ENCODE peak calls at places on chromosome 1, in five cellular contexts. E is WERI-Rb-1; C is A172; H is activated T-cell treated with anti-CD3 and anti-CD28 coated beads, Interleukin-2, amount 50 U/mL, for 4 hours; S is stimulated activated CD4-positive, alpha-beta T cell treated with anti-CD3 and anti-CD28 coated beads, Interleukin-12 subunit alpha, Interleukin-12 subunit beta, amount 100 ng/mL, for 4 hours. Q is an unnamed sample.

GRCh38 chr1:25820247-25821111 is 725 bp downstream of the MTFR1L start:
- DNase-seq in E (peak), C (no peak), H (peak), S (peak), Q (peak)

GRCh38 chr1:212487774-212488435 is 55.2 kb downstream of the NENF start:
- DNase-seq in E (no peak), C (no peak), H (no peak), S (no peak), Q (no peak)

GRCh38 chr1:193754732-193755427 is 568.5 kb upstream of the B3GALT2 start:
- DNase-seq in E (peak), C (peak), H (no peak), S (no peak), Q (no peak)

GRCh38 chr1:156859523-156860112 is 701 bp upstream of the INSRR start:
- DNase-seq in E (peak), C (no peak), H (no peak), S (peak), Q (peak)

GRCh38 chr1:84851839-84852238 is 41.2 kb downstream of the LPAR3 start:
- DNase-seq in E (no peak), C (peak), H (no peak), S (no peak), Q (no peak)

GRCh38 chr1:8706995-8707396 is 110.4 kb downstream of the RERE start:
- DNase-seq in E (peak), C (no peak), H (no peak), S (no peak), Q (peak)

GRCh38 chr1:111739984-111740765 is 980 bp upstream of the INKA2 start:
- DNase-seq in E (peak), C (peak), H (no peak), S (no peak), Q (peak)

GRCh38 chr1:75529488-75529887 is 81.4 kb downstream of the SLC44A5 start:
- DNase-seq in E (no peak), C (peak), H (no peak), S (no peak), Q (no peak)

GRCh38 chr1:230113605-230114241 is 46.7 kb downstream of the GALNT2 start:
- DNase-seq in E (no peak), C (peak), H (no peak), S (no peak), Q (no peak)

GRCh38 chr1:41381691-41382530 is 20.7 kb downstream of the FOXO6 start:
- DNase-seq in E (no peak), C (no peak), H (peak), S (no peak), Q (no peak)

GRCh38 chr1:209674957-209675566 is at the start of gene G0S2:
- DNase-seq in E (peak), C (no peak), H (peak), S (peak), Q (no peak)

GRCh38 chr1:246786606-246787238 is 62.5 kb downstream of the SCCPDH start:
- DNase-seq in E (peak), C (no peak), H (no peak), S (no peak), Q (no peak)

GRCh38 chr1:46130144-46130543 is 2.3 kb downstream of the PIK3R3 start:
- DNase-seq in E (no peak), C (no peak), H (no peak), S (no peak), Q (no peak)

GRCh38 chr1:71796044-71796443 is 486.3 kb downstream of the NEGR1 start:
- DNase-seq in E (no peak), C (no peak), H (no peak), S (no peak), Q (no peak)

GRCh38 chr1:93680121-93681094 is 1.2 kb downstream of the BCAR3 start:
- DNase-seq in E (peak), C (peak), H (peak), S (peak), Q (peak)